ENCODE peak calls at places on chromosome 13, in four cellular contexts. G is activated CD8-positive, alpha-beta T cell treated with anti-CD3 and anti-CD28 coated beads for 36 hours; O is cardiac muscle cell; D is A549. X is an unnamed sample.

GRCh38 chr13:84497613-84498012 is 615.3 kb upstream of the SLITRK1 start:
- DNase-seq in G (no peak), O (no peak), D (no peak), X (no peak)

GRCh38 chr13:112062047-112062618 is 4.8 kb upstream of the SOX1 start:
- DNase-seq in G (no peak), O (no peak), D (no peak), X (no peak)

GRCh38 chr13:30744056-30744684 is 8.8 kb downstream of the ALOX5AP start:
- DNase-seq in G (peak), O (no peak), D (peak), X (peak)

GRCh38 chr13:44271031-44271433 is 102.6 kb upstream of the SERP2 start:
- DNase-seq in G (no peak), O (no peak), D (peak), X (no peak)

GRCh38 chr13:113461022-113461751 is 7.9 kb upstream of the ADPRHL1 start:
- DNase-seq in G (no peak), O (no peak), D (no peak), X (no peak)

GRCh38 chr13:39129253-39129652 is 91.0 kb downstream of the NHLRC3 start:
- DNase-seq in G (no peak), O (no peak), D (no peak), X (no peak)

GRCh38 chr13:85501616-85502015 is 297.6 kb downstream of the SLITRK6 start:
- DNase-seq in G (no peak), O (no peak), D (no peak), X (no peak)

GRCh38 chr13:33355470-33355869 is 69.9 kb upstream of the STARD13 start:
- DNase-seq in G (no peak), O (peak), D (no peak), X (peak)

GRCh38 chr13:50948576-50948975 is 39.0 kb downstream of the RNASEH2B start:
- DNase-seq in G (no peak), O (no peak), D (no peak), X (no peak)

GRCh38 chr13:40452741-40453665 is 213.4 kb downstream of the FOXO1 start:
- DNase-seq in G (peak), O (no peak), D (peak), X (peak)

GRCh38 chr13:52447815-52448552 is 2.5 kb downstream of the VPS36 start:
- DNase-seq in G (no peak), O (no peak), D (no peak), X (peak)

GRCh38 chr13:44840131-44840530 is 149.1 kb downstream of the NUFIP1 start:
- DNase-seq in G (no peak), O (peak), D (no peak), X (no peak)

GRCh38 chr13:58620171-58620570 is 988.6 kb downstream of the PCDH17 start:
- DNase-seq in G (no peak), O (no peak), D (no peak), X (no peak)

GRCh38 chr13:106310450-106310849 is 225.0 kb downstream of the EFNB2 start:
- DNase-seq in G (no peak), O (no peak), D (no peak), X (no peak)

GRCh38 chr13:93476175-93476574 is 249.6 kb downstream of the GPC6 start:
- DNase-seq in G (no peak), O (peak), D (peak), X (no peak)

GRCh38 chr13:99743079-99743478 is 228.5 kb downstream of the ZIC5 start:
- DNase-seq in G (no peak), O (no peak), D (no peak), X (no peak)

DNA sequence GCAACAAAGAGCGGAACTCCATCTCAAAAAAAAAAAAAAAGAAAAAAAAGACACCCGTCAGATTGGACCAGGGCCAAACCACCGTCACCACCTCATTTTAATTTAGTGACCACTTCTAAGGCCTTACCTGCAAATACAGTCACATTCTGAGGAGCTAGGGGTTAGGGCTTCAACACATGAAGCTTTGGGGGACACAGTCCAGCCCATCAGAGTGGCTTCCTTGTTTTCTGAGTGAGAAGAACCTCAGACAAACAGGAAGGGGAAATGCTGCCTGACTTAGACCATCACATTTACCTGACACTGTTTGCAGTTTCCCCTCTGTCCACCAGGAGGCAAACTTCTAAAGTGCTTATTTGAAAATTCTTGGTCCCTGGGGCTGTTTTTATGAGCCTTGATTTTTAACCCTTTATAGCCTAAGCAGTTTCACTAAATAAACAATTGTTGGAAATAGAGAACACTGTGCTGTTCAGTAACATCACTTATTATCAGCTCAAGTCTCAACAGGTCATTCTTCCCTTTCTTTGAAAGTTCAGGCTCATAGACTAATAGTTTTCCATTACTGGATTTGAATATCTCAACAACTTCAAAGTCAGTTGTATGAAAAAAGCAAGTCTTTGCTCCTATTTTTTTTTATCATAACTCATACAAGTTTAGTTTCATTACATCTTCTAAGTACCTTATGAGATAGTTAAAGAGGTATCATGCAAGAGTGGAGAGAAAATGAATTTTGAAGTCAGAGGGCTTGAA is 74.9 kb upstream of the WASF3 start:
- DNase-seq in G (peak), O (peak), D (peak), X (peak)
- TF ChIP-seq CTCF in G (peak), O (peak), D (peak), X (peak)

GRCh38 chr13:28679628-28680027 is 20.7 kb downstream of the POMP start:
- DNase-seq in G (no peak), O (peak), D (no peak), X (peak)
- TF ChIP-seq CTCF in G (no peak), O (peak), D (peak), X (no peak)

GRCh38 chr13:37602743-37603381 is 4.3 kb upstream of the POSTN start:
- DNase-seq in G (no peak), O (peak), D (no peak), X (peak)
- TF ChIP-seq CTCF in G (peak), O (peak), D (peak), X (peak)

GRCh38 chr13:72562686-72563085 is 164.7 kb downstream of the MZT1 start:
- DNase-seq in G (no peak), O (no peak), D (no peak), X (no peak)

GRCh38 chr13:72570019-72570418 is 157.4 kb downstream of the MZT1 start:
- DNase-seq in G (no peak), O (no peak), D (no peak), X (no peak)

GRCh38 chr13:72561791-72562190 is 165.6 kb downstream of the MZT1 start:
- DNase-seq in G (no peak), O (no peak), D (no peak), X (no peak)

GRCh38 chr13:72565893-72566292 is 161.5 kb downstream of the MZT1 start:
- DNase-seq in G (no peak), O (peak), D (peak), X (peak)

GRCh38 chr13:72567566-72567965 is 159.9 kb downstream of the MZT1 start:
- DNase-seq in G (no peak), O (no peak), D (no peak), X (no peak)
- TF ChIP-seq CTCF in G (no peak), O (no peak), D (no peak), X (no peak)

GRCh38 chr13:66313408-66313807 is 916.7 kb downstream of the PCDH9 start:
- DNase-seq in G (no peak), O (peak), D (peak), X (no peak)

GRCh38 chr13:66312312-66313087 is 917.6 kb downstream of the PCDH9 start:
- DNase-seq in G (no peak), O (peak), D (peak), X (no peak)
- TF ChIP-seq CTCF in G (no peak), O (no peak), D (no peak), X (no peak)

GRCh38 chr13:76667551-76667950 is 218.7 kb downstream of the KCTD12 start:
- DNase-seq in G (peak), O (peak), D (peak), X (peak)
- TF ChIP-seq CTCF in G (no peak), O (peak), D (no peak), X (no peak)

GRCh38 chr13:28449826-28450773 is 44.8 kb downstream of the FLT1 start:
- DNase-seq in G (no peak), O (no peak), D (no peak), X (no peak)
- TF ChIP-seq CTCF in G (no peak), O (no peak), D (no peak), X (no peak)

GRCh38 chr13:29564828-29565227 is 30.7 kb downstream of the SLC7A1 start:
- DNase-seq in G (no peak), O (no peak), D (no peak), X (no peak)
- TF ChIP-seq CTCF in G (no peak), O (peak), D (no peak), X (no peak)